ENCODE peak calls at places on chromosomes 11 and 22, in seven cellular contexts. T, M, X, V, H, Y and D are unnamed samples.

GRCh38 chr11:115916596-115916995 is 412.4 kb upstream of the CADM1 start:
- DNase-seq in T (no peak), M (no peak), X (no peak), V (no peak), H (no peak), Y (no peak), D (no peak)

GRCh38 chr11:120285256-120285655 is 39.8 kb upstream of the TLCD5 start:
- DNase-seq in T (no peak), M (no peak), X (no peak), V (no peak), H (no peak), Y (no peak), D (no peak)

GRCh38 chr11:83026229-83026628 is 45.5 kb downstream of the RAB30 start:
- DNase-seq in T (no peak), M (no peak), X (no peak), V (no peak), H (no peak), Y (no peak), D (no peak)

GRCh38 chr11:30091246-30091645 is 74.4 kb upstream of the KCNA4 start:
- DNase-seq in T (no peak), M (no peak), X (no peak), V (no peak), H (no peak), Y (no peak), D (no peak)

GRCh38 chr11:102950622-102951081 is 4.9 kb downstream of the MMP13 start:
- DNase-seq in T (no peak), M (no peak), X (peak; percentile 81), V (peak; percentile 65), H (no peak), Y (peak; percentile 47), D (no peak)

GRCh38 chr22:49091917-49092545 is 735.6 kb downstream of the BRD1 start:
- DNase-seq in T (no peak), M (no peak), X (no peak), V (no peak), H (no peak), Y (no peak), D (no peak)

GRCh38 chr11:68581439-68581838 is 102.9 kb upstream of the GAL start:
- DNase-seq in T (no peak), M (no peak), X (no peak), V (no peak), H (no peak), Y (no peak), D (no peak)

GRCh38 chr22:36413022-36413770 is 25.4 kb upstream of the MYH9 start:
- DNase-seq in T (no peak), M (no peak), X (peak; percentile 36), V (no peak), H (no peak), Y (no peak), D (no peak)

GRCh38 chr11:134142536-134142935 is 73.7 kb downstream of the JAM3 start:
- DNase-seq in T (no peak), M (no peak), X (no peak), V (peak; percentile 41), H (no peak), Y (peak; percentile 58), D (no peak)

GRCh38 chr22:37330200-37331033 is 48.1 kb downstream of the CYTH4 start:
- DNase-seq in T (no peak), M (peak; percentile 74), X (peak; percentile 93), V (peak; percentile 84), H (peak; percentile 91), Y (peak; percentile 93), D (peak; percentile 90)

GRCh38 chr22:46815132-46815531 is 52.7 kb downstream of the TBC1D22A start:
- DNase-seq in T (no peak), M (no peak), X (peak; percentile 49), V (no peak), H (no peak), Y (no peak), D (no peak)

DNA sequence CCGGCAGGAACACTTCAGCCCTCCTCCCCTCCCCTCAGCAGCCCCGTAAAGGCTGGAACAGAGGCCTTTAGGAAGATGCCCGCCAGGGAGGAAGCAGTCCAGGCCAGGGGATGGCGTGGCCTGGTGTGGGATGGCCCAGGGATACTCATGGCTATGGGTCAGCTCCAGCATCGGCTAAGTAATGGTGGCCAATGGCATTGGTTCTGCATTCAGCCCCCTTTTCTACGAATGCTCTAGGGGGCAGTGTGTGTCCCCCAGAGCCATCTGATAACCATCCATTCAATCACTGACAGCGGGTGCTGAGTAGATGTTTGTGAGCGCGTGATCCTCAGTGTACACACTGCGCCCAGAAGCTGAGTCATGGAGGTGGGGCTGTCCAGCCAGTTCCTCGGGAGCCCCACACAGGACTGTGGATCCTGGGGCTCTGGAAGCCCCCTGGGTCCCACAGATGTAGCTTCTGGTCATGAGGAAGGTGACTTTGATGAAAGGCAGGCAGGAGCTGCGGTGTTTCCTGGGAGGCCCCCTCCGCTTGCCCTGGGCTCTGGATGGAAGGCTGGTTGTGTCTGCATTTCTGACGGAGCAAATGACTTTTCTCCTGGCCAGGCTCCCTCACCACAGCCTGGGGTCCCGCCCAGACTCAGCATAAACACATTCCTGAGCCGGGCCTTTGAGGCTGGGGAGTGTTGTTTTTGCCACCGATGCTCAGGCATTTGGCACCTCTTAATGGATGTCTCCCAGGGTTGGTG is 46.5 kb downstream of the FBLN1 start:
- DNase-seq in T (no peak), M (peak; percentile 78), X (peak; percentile 91), V (peak; percentile 78), H (no peak), Y (peak; percentile 94), D (no peak)
- TF ChIP-seq CTCF in T (no peak), M (peak; percentile 71), X (peak; percentile 7), V (peak; percentile 40), H (peak; percentile 18), Y (peak; percentile 60), D (no peak)

GRCh38 chr11:85725510-85726258 is 39.7 kb upstream of the CCDC89 start:
- DNase-seq in T (no peak), M (peak; percentile 90), X (peak; percentile 83), V (peak; percentile 89), H (no peak), Y (peak; percentile 79), D (no peak)
- TF ChIP-seq CTCF in T (no peak), M (no peak), X (no peak), V (no peak), H (no peak), Y (peak; percentile 4), D (no peak)

GRCh38 chr11:73176145-73176891 is 34.2 kb upstream of the FCHSD2 start:
- DNase-seq in T (no peak), M (no peak), X (no peak), V (no peak), H (no peak), Y (no peak), D (no peak)

GRCh38 chr11:73178681-73179080 is 36.6 kb upstream of the FCHSD2 start:
- DNase-seq in T (no peak), M (no peak), X (no peak), V (no peak), H (no peak), Y (no peak), D (no peak)

GRCh38 chr11:73177380-73178091 is 35.4 kb upstream of the FCHSD2 start:
- DNase-seq in T (peak; percentile 33), M (no peak), X (peak; percentile 47), V (peak; percentile 41), H (no peak), Y (no peak), D (no peak)

GRCh38 chr11:73176892-73177155 is 34.7 kb upstream of the FCHSD2 start:
- DNase-seq in T (no peak), M (no peak), X (peak; percentile 75), V (no peak), H (no peak), Y (no peak), D (no peak)

GRCh38 chr11:73178092-73178539 is 36.0 kb upstream of the FCHSD2 start:
- DNase-seq in T (peak; percentile 87), M (peak; percentile 53), X (peak; percentile 82), V (peak; percentile 89), H (peak; percentile 83), Y (peak; percentile 84), D (peak; percentile 71)
- TF ChIP-seq CTCF in T (peak; percentile 91), M (peak; percentile 82), X (peak; percentile 83), V (peak; percentile 80), H (peak; percentile 66), Y (peak; percentile 86), D (peak; percentile 40)

GRCh38 chr22:39117585-39118191 is 20.6 kb downstream of the APOBEC3H start:
- DNase-seq in T (no peak), M (no peak), X (peak; percentile 63), V (peak; percentile 69), H (peak; percentile 67), Y (peak; percentile 71), D (peak; percentile 60)
- TF ChIP-seq CTCF in T (no peak), M (peak; percentile 48), X (peak; percentile 61), V (peak; percentile 61), H (no peak), Y (peak; percentile 70), D (peak; percentile 29)

GRCh38 chr22:45097061-45097460 is 66.7 kb upstream of the NUP50 start:
- DNase-seq in T (no peak), M (no peak), X (no peak), V (no peak), H (no peak), Y (no peak), D (no peak)

GRCh38 chr22:45098056-45098455 is 65.7 kb upstream of the NUP50 start:
- DNase-seq in T (no peak), M (no peak), X (no peak), V (no peak), H (no peak), Y (no peak), D (no peak)

GRCh38 chr22:45094081-45094720 is 69.5 kb upstream of the NUP50 start:
- DNase-seq in T (no peak), M (no peak), X (no peak), V (no peak), H (no peak), Y (no peak), D (no peak)

GRCh38 chr22:45094826-45095225 is 68.9 kb upstream of the NUP50 start:
- DNase-seq in T (no peak), M (no peak), X (no peak), V (no peak), H (no peak), Y (no peak), D (no peak)

GRCh38 chr22:45096256-45096907 is 67.3 kb upstream of the NUP50 start:
- DNase-seq in T (peak; percentile 29), M (peak; percentile 46), X (peak; percentile 70), V (peak; percentile 68), H (peak; percentile 74), Y (peak; percentile 70), D (peak; percentile 77)
- TF ChIP-seq CTCF in T (peak; percentile 81), M (peak; percentile 96), X (peak; percentile 98), V (peak; percentile 99), H (peak; percentile 46), Y (peak; percentile 97), D (peak; percentile 69)

DNA sequence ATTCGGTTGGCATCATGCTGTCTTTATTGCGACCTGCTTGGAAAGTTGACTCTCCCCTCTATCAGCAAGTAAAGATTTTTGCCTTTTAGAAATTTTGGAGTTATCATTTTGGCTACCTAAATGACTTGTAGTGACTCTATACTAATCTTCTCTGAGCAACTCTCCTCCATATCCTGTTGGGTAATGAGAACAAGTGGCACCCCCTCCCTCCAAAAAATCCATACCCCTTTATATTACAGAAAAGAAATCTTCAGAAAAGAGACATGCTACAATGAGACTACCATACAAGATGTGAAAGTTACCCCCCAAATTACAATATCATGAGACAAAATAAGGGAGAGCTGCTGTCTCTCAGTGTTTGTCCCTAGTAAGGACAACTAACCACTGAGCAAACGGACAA is 1.2 kb downstream of the JAML start:
- DNase-seq in T (no peak), M (no peak), X (no peak), V (no peak), H (no peak), Y (no peak), D (no peak)
- TF ChIP-seq CTCF in T (no peak), M (no peak), X (no peak), V (no peak), H (no peak), Y (no peak), D (no peak)

GRCh38 chr11:126719740-126720139 is 280.8 kb downstream of the KIRREL3 start:
- DNase-seq in T (no peak), M (no peak), X (no peak), V (no peak), H (no peak), Y (no peak), D (no peak)
- TF ChIP-seq CTCF in T (no peak), M (no peak), X (no peak), V (no peak), H (no peak), Y (no peak), D (no peak)